ENCODE peak calls at places on chromosomes 11 and 22, in seven cellular contexts. J is body of pancreas, K is AG10803, O is HFFc6, G is transverse colon, M is ovary, D is neural crest cell. U is an unnamed sample.

GRCh38 chr22:42347281-42347824 is 76.9 kb upstream of the TCF20 start:
- DNase-seq in J (no peak), K (no peak), O (no peak), G (no peak), M (no peak), D (no peak), U (no peak)

GRCh38 chr22:22943521-22944267 is 56.1 kb downstream of the IGLL5 start:
- DNase-seq in J (no peak), K (no peak), O (no peak), G (peak; percentile 7), M (no peak), D (no peak), U (no peak)

GRCh38 chr22:39184586-39185577 is 32.4 kb upstream of the CBX7 start:
- DNase-seq in J (no peak), K (peak; percentile 80), O (no peak), G (no peak), M (no peak), D (no peak), U (no peak)

GRCh38 chr22:38030311-38031133 is 26.7 kb upstream of the PICK1 start:
- DNase-seq in J (no peak), K (no peak), O (no peak), G (peak; percentile 51), M (no peak), D (no peak), U (peak; percentile 68)

GRCh38 chr11:23192256-23192655 is 332.0 kb upstream of the CCDC179 start:
- DNase-seq in J (no peak), K (peak; percentile 35), O (no peak), G (no peak), M (no peak), D (no peak), U (no peak)

GRCh38 chr11:102234779-102235439 is 82.4 kb upstream of the BIRC3 start:
- DNase-seq in J (no peak), K (peak; percentile 66), O (no peak), G (no peak), M (no peak), D (no peak), U (no peak)

GRCh38 chr11:8203980-8204379 is 35.2 kb upstream of the RIC3 start:
- DNase-seq in J (no peak), K (no peak), O (no peak), G (no peak), M (no peak), D (no peak), U (no peak)

GRCh38 chr11:104841185-104841584 is 57.1 kb downstream of the CASP12 start:
- DNase-seq in J (no peak), K (no peak), O (no peak), G (no peak), M (no peak), D (no peak), U (no peak)

GRCh38 chr11:6116638-6117037 is 9.2 kb downstream of the OR56B4 start:
- DNase-seq in J (no peak), K (no peak), O (no peak), G (no peak), M (no peak), D (no peak), U (no peak)

GRCh38 chr22:43971112-43971511 is 15.9 kb downstream of the SAMM50 start:
- DNase-seq in J (no peak), K (no peak), O (no peak), G (no peak), M (no peak), D (no peak), U (no peak)

GRCh38 chr11:75894036-75894585 is 79.1 kb downstream of the UVRAG start:
- DNase-seq in J (no peak), K (no peak), O (no peak), G (no peak), M (no peak), D (no peak), U (no peak)

GRCh38 chr11:65538232-65538914 is 13.5 kb downstream of the SCYL1 start:
- DNase-seq in J (no peak), K (no peak), O (no peak), G (no peak), M (peak; percentile 70), D (no peak), U (no peak)

GRCh38 chr22:35314161-35314942 is 14.7 kb downstream of the TOM1 start:
- DNase-seq in J (no peak), K (no peak), O (no peak), G (peak; percentile 65), M (no peak), D (no peak), U (peak; percentile 77)

GRCh38 chr11:11659567-11660341 is 37.9 kb upstream of the GALNT18 start:
- DNase-seq in J (no peak), K (no peak), O (no peak), G (no peak), M (no peak), D (no peak), U (no peak)

GRCh38 chr11:111472228-111472627 is 40.0 kb downstream of the BTG4 start:
- DNase-seq in J (no peak), K (no peak), O (no peak), G (no peak), M (no peak), D (no peak), U (no peak)

GRCh38 chr11:125593113-125593761 is 585 bp downstream of the STT3A start:
- DNase-seq in J (peak; percentile 24), K (peak; percentile 30), O (peak; percentile 54), G (peak; percentile 22), M (no peak), D (no peak), U (peak; percentile 25)

GRCh38 chr11:12070446-12071267 is 39.7 kb upstream of the MICAL2 start:
- DNase-seq in J (no peak), K (no peak), O (no peak), G (peak; percentile 35), M (no peak), D (no peak), U (no peak)

GRCh38 chr22:30398685-30399680 is 2.2 kb downstream of the SEC14L2 start:
- DNase-seq in J (no peak), K (no peak), O (no peak), G (no peak), M (no peak), D (no peak), U (no peak)

GRCh38 chr11:134762248-134763029 is 350.4 kb upstream of the B3GAT1 start:
- DNase-seq in J (no peak), K (peak; percentile 5), O (no peak), G (no peak), M (no peak), D (no peak), U (no peak)

GRCh38 chr11:16816358-16817270 is 78.2 kb downstream of the C11orf58 start:
- DNase-seq in J (no peak), K (no peak), O (no peak), G (no peak), M (no peak), D (no peak), U (no peak)

GRCh38 chr11:16815047-16815767 is 76.8 kb downstream of the C11orf58 start:
- DNase-seq in J (peak; percentile 78), K (peak; percentile 51), O (no peak), G (peak; percentile 57), M (peak; percentile 46), D (no peak), U (peak; percentile 39)

GRCh38 chr11:16820324-16821092 is 82.1 kb downstream of the C11orf58 start:
- DNase-seq in J (peak; percentile 86), K (peak; percentile 78), O (peak; percentile 51), G (peak; percentile 80), M (peak; percentile 81), D (peak; percentile 48), U (peak; percentile 65)

GRCh38 chr11:16817321-16817720 is 78.9 kb downstream of the C11orf58 start:
- DNase-seq in J (peak; percentile 33), K (no peak), O (no peak), G (no peak), M (no peak), D (no peak), U (no peak)

DNA sequence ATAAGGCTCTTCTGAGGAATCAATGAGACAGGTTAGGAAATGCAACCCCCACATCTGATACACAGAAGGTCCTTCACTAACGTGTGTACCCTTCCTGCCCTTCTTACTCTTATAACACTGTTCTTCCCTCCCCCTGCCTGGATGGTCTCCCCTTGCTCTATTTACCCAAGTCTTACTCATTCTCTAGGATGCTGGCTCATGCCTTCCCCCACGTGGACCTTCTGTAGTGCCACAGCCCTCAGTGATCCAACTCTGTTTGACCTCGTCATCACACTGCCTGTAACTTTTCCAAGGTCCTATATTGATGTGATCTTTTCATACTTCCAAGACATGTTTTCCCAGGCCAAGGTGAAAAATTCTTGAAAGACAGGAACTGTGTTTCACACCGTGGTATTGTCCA is 79.8 kb downstream of the C11orf58 start:
- DNase-seq in J (no peak), K (no peak), O (no peak), G (no peak), M (no peak), D (no peak), U (no peak)
- TF ChIP-seq CTCF in J (no peak), K (no peak), O (no peak), G (no peak), M (no peak), D (no peak), U (no peak)

GRCh38 chr11:103480421-103480820 is 371.2 kb downstream of the DYNC2H1 start:
- DNase-seq in J (no peak), K (no peak), O (no peak), G (no peak), M (no peak), D (no peak), U (no peak)
- TF ChIP-seq CTCF in J (no peak), K (no peak), O (no peak), G (no peak), M (no peak), D (no peak), U (no peak)

GRCh38 chr11:45102361-45102809 is 44.1 kb upstream of the PRDM11 start:
- DNase-seq in J (no peak), K (no peak), O (no peak), G (no peak), M (no peak), D (no peak), U (no peak)
- TF ChIP-seq CTCF in J (no peak), K (no peak), O (no peak), G (no peak), M (no peak), D (no peak), U (no peak)

GRCh38 chr11:120759046-120759445 is 247.5 kb downstream of the GRIK4 start:
- DNase-seq in J (no peak), K (no peak), O (no peak), G (no peak), M (no peak), D (no peak), U (no peak)

GRCh38 chr11:120751550-120751949 is 240.0 kb downstream of the GRIK4 start:
- DNase-seq in J (no peak), K (no peak), O (no peak), G (no peak), M (no peak), D (no peak), U (no peak)

GRCh38 chr11:120752668-120753067 is 241.1 kb downstream of the GRIK4 start:
- DNase-seq in J (no peak), K (no peak), O (no peak), G (no peak), M (no peak), D (no peak), U (no peak)

DNA sequence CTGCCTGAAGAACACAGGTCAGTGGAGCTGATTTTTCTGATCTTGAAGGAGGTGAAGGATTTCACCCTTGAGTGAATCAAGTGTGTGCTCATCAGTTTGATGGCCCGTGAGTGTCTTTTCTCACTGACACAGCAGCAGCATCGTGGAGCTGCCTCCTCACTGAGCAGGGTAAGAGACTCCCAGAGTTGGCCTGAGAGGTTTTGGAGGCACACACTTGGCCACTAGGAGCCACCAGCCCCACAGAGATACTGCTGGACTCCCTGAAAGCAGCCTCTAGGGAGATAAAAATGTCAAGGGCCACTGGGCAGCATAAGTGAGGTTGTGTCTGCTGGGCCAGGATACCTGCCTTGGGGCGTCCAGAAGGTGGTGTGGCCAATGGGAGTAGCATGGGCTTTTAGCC is 245.4 kb downstream of the GRIK4 start:
- DNase-seq in J (no peak), K (no peak), O (no peak), G (no peak), M (no peak), D (no peak), U (no peak)
- TF ChIP-seq CTCF in J (no peak), K (no peak), O (no peak), G (no peak), M (no peak), D (no peak), U (no peak)

U was measured in mucosa of descending colon.